ENCODE peak calls at places on chromosomes 5 and 9, in four cellular contexts. C is GM06990, Z is AG10803, M is upper lobe of right lung. X is an unnamed sample.

GRCh38 chr5:36193746-36194145 is 41.8 kb downstream of the SKP2 start:
- DNase-seq in C (no peak), Z (no peak), M (no peak), X (no peak)

GRCh38 chr5:1668141-1668721 is 131.4 kb downstream of the MRPL36 start:
- DNase-seq in C (no peak), Z (no peak), M (no peak), X (no peak)

GRCh38 chr9:122180633-122181032 is 20.9 kb downstream of the MORN5 start:
- DNase-seq in C (no peak), Z (peak; percentile 72), M (no peak), X (peak; percentile 75)

GRCh38 chr5:60821488-60822284 is 22.4 kb downstream of the ELOVL7 start:
- DNase-seq in C (no peak), Z (no peak), M (no peak), X (no peak)

GRCh38 chr9:115369322-115369957 is 251.5 kb upstream of the TNC start:
- DNase-seq in C (no peak), Z (peak; percentile 77), M (no peak), X (peak; percentile 85)

GRCh38 chr5:135535420-135535819 is 344 bp downstream of the NEUROG1 start:
- DNase-seq in C (no peak), Z (no peak), M (no peak), X (no peak)

GRCh38 chr9:98772364-98773155 is 23.8 kb downstream of the ANKS6 start:
- DNase-seq in C (no peak), Z (no peak), M (no peak), X (no peak)

GRCh38 chr5:80109549-80110478 is 74.7 kb downstream of the THBS4 start:
- DNase-seq in C (no peak), Z (no peak), M (no peak), X (peak; percentile 30)

GRCh38 chr9:846852-847251 is 5.4 kb downstream of the DMRT1 start:
- DNase-seq in C (no peak), Z (no peak), M (no peak), X (no peak)

GRCh38 chr9:91580136-91580535 is 156.5 kb upstream of the NFIL3 start:
- DNase-seq in C (no peak), Z (peak; percentile 63), M (no peak), X (peak; percentile 63)

GRCh38 chr5:90410178-90410762 is 714 bp upstream of the CETN3 start:
- DNase-seq in C (peak; percentile 5), Z (peak; percentile 9), M (no peak), X (no peak)

GRCh38 chr9:94786586-94786985 is 60.1 kb downstream of the AOPEP start:
- DNase-seq in C (no peak), Z (no peak), M (no peak), X (no peak)

GRCh38 chr5:126471875-126472537 is 48.8 kb downstream of the GRAMD2B start:
- DNase-seq in C (no peak), Z (peak; percentile 84), M (no peak), X (peak; percentile 74)

GRCh38 chr5:126469925-126470324 is 46.7 kb downstream of the GRAMD2B start:
- DNase-seq in C (no peak), Z (no peak), M (no peak), X (no peak)

GRCh38 chr5:126464959-126465358 is 41.8 kb downstream of the GRAMD2B start:
- DNase-seq in C (no peak), Z (no peak), M (no peak), X (no peak)

GRCh38 chr5:126471247-126471646 is 48.0 kb downstream of the GRAMD2B start:
- DNase-seq in C (no peak), Z (no peak), M (no peak), X (no peak)

DNA sequence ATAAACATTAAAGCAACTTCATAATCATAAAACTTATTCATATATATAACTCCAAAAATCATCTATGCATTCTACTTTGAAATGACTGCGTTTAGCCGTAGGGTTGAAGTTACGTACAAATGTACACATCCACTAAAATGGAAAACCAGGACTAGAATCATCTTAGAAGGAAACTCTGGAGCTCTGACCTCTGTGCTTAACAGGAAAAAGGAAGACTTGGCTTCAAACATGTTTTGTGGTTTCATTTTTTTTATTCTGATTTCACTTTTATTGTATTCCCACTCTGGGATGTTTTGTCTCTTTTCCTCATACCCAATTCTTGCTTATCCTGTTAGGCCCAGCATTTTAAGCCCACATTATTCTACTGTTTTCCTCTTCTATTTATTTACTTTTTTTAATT is 44.9 kb downstream of the GRAMD2B start:
- DNase-seq in C (no peak), Z (no peak), M (no peak), X (no peak)
- H3K4me3 ChIP-seq in C (no peak overlapping the region), Z (no peak overlapping the region), M (no peak overlapping the region), X (no peak overlapping the region)

DNA sequence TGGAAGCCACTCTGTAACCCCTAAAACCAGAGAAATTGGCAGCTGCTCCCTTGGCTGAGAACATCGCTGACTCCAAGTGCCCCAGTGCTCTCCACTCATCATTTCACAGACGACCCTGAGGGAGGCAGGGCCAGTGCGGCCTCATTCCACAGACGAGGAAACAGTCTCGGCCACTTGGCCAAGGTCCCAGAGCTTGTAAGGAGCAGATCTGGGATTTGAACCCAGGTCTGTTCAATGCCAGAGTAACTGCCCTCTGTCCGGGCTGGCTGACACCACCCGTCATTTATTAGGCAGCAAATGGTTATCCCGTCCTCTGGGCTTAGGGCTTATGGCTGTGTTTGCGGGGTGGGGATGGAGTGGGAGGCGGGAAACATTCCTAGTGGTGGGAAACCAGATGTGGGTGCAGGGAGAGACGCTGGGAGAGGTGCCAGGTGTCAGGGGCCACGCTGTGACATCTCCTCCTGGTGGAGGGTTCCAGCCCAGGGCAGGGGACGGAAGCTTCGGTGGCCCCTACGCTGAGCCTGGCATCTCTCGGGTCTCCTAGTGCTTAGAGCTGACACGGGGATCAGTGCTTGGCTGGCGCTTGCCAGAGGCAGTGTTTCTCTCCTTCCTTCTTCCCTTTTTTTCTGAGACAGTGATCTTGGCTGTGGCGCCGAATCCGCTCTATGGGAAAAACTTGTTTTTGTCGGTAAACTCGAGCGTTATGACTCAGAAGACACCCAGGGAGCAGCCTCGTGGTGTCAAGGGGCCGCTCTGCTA is 20.1 kb upstream of the IER5L start:
- DNase-seq in C (no peak), Z (peak; percentile 82), M (no peak), X (peak; percentile 79)
- TF ChIP-seq CTCF in C (no peak), Z (no peak), M (no peak), X (no peak)

DNA sequence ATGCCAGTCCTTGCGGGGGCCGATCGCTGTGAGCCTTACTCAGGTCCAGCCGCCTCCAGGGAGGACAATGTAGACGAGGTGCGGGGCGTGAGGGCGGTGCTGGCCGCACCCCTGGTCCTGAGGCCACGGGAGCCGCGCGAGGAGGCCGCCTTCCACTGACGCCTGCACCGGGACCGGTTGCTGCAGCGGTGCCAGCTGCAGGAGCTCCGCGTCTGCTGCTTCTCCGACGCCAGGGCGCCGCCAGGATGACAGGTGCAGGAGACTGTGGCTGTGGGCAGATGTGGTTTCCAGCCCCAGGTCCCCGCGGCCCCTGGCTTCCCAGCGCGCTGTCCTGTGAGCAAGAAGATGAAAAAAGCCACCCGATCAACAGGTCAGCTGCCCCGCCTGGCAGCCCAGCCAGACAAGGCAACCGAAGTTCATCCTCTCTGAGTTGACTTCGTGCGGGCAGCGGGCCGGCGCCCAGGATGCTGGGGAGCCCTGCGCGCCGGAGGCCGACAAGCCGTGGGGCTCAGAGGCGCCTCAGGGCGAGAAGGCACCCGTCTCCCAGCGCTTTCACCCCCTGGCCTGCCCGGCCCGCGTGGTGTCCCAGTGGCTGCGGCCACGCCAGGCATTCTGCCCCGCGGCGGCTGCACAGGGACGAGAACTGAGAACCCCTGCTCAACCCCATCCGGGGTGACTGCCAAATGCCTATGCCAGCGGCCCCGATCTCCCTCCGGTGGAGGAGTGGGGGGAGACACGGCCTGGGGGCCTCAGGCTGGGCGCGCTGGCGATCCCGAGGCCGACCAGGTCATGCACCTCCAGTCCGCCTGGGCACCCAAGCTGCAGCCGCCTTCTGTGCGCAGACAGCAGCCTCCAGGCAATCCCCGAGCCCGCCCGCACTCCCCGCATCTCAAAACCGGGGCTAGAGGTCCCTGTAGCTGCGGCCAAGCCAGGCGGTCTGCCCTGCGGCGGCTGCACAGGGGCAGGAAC is 43.4 kb upstream of the BICD2 start:
- DNase-seq in C (no peak), Z (no peak), M (no peak), X (no peak)
- H3K4me3 ChIP-seq in C (no peak overlapping the region), Z (no peak overlapping the region), M (peak overlapping the region; percentile 24), X (no peak overlapping the region)

DNA sequence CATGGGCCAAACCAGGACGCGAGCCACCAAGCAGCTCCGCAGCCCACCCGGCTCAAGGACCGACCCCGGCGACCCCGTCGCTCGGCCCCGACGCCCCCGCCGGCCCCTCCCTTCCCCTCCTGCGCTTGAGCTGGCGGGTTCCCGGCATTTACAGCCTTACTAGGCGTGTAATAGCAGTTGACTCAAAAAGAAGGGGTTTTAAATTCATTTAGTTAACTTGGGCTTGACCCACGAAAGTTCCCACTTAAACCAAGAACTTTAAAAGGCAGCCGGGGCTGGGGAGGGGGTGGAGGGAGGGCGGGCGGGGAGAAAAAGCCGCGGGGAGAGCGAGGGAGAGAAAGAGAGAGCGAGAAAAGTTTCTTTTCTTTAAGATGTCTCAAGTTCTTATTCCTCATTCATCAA is 636 bp downstream of the PRDM12 start:
- DNase-seq in C (no peak), Z (no peak), M (no peak), X (no peak)
- TF ChIP-seq CTCF in C (no peak), Z (no peak), M (no peak), X (no peak)

GRCh38 chr9:7192266-7192665 is 434.5 kb downstream of the KDM4C start:
- DNase-seq in C (no peak), Z (no peak), M (no peak), X (no peak)
- H3K4me3 ChIP-seq in C (no peak overlapping the region), Z (no peak overlapping the region), M (no peak overlapping the region), X (no peak overlapping the region)

DNA sequence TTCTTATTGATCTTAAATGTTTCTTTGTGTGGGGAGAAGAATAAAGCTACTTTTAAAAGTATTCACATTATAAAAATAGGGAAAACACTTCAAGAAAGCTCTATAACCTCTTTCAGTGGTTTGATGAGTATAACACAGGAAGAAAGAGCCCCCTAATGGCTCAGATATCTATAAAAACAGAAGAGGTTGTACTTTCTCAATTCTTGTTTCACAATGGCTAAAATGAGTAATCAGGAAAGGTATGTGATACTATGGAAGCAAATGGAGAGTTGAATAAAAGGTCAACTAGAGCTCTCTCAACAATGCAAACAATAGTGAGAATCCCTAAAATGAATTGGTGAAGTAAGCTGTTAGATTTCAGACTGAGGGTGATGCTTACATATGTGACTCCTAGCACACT is 584.6 kb upstream of the CDH18 start:
- DNase-seq in C (no peak), Z (no peak), M (no peak), X (peak; percentile 76)
- TF ChIP-seq CTCF in C (no peak), Z (no peak), M (no peak), X (peak; percentile 4)

GRCh38 chr9:101486693-101487442 is 46.8 kb upstream of the RNF20 start:
- DNase-seq in C (peak; percentile 6), Z (peak; percentile 63), M (peak; percentile 79), X (peak; percentile 46)
- H3K4me3 ChIP-seq in C (no peak overlapping the region), Z (peak overlapping the region; percentile 83), M (peak overlapping the region; percentile 62), X (peak overlapping the region; percentile 73)

GRCh38 chr5:71700803-71701202 is 18.3 kb upstream of the CARTPT start:
- DNase-seq in C (no peak), Z (no peak), M (no peak), X (no peak)
- TF ChIP-seq CTCF in C (no peak), Z (no peak), M (no peak), X (no peak)

X was measured in fibroblast of the aortic adventitia.